ENCODE peak calls at places on chromosome 14, in ten cellular contexts. X is small intestine, T is NCI-H2081, Y is Daoy, A is GM19239, W is amniotic stem cell, I is Calu3, G is NCI-H1417, O is T-helper 9 cell, H is progenitor cell of endocrine pancreas. C is an unnamed sample.

GRCh38 chr14:69997849-69998248 is 118.6 kb downstream of the SMOC1 start:
- DNase-seq in Y (peak; percentile 91), I (peak; percentile 49), A (no peak), O (no peak), T (peak; percentile 40), W (no peak), H (no peak), G (no peak), X (no peak), C (no peak)

GRCh38 chr14:35807131-35807961 is 1.7 kb downstream of the RALGAPA1 start:
- DNase-seq in H (no peak), T (no peak), G (no peak), O (no peak), A (no peak), I (no peak), W (no peak), Y (no peak), X (no peak), C (no peak)

GRCh38 chr14:49594347-49595089 is 4.2 kb upstream of the LRR1 start:
- DNase-seq in X (peak; percentile 97), T (no peak), O (no peak), W (no peak), I (no peak), H (no peak), G (no peak), Y (no peak), A (no peak), C (no peak)

GRCh38 chr14:69610859-69611263 is 535 bp upstream of the SUSD6 start:
- DNase-seq in Y (peak; percentile 24), W (no peak), G (no peak), X (no peak), H (no peak), A (no peak), O (no peak), T (no peak), I (no peak), C (no peak)

GRCh38 chr14:96592591-96593388 is 90.6 kb downstream of the PAPOLA start:
- DNase-seq in I (peak; percentile 51), Y (peak; percentile 79), W (no peak), A (peak; percentile 75), X (peak; percentile 62), T (no peak), H (peak; percentile 28), G (no peak), O (peak; percentile 39), C (peak; percentile 34)

GRCh38 chr14:70525691-70526090 is 9.1 kb downstream of the ADAM20 start:
- DNase-seq in X (no peak), Y (no peak), A (no peak), I (no peak), W (no peak), G (no peak), O (no peak), H (no peak), T (no peak), C (no peak)

GRCh38 chr14:88962356-88962755 is 137.9 kb downstream of the TTC8 start:
- DNase-seq in G (no peak), W (no peak), Y (no peak), X (no peak), A (no peak), T (no peak), H (no peak), I (no peak), O (no peak), C (no peak)

GRCh38 chr14:92677087-92677668 is 71.2 kb downstream of the LGMN start:
- DNase-seq in I (no peak), W (no peak), T (no peak), X (no peak), G (no peak), Y (no peak), A (peak; percentile 82), H (no peak), O (no peak), C (no peak)

GRCh38 chr14:100063314-100063941 is 1.8 kb upstream of the EVL start:
- DNase-seq in X (peak; percentile 47), A (no peak), T (no peak), W (no peak), Y (no peak), H (no peak), G (no peak), O (no peak), I (no peak), C (no peak)

GRCh38 chr14:61171687-61172086 is 109.5 kb downstream of the TMEM30B start:
- DNase-seq in T (no peak), O (no peak), H (no peak), I (no peak), X (no peak), A (no peak), G (no peak), Y (no peak), W (no peak), C (no peak)

GRCh38 chr14:95515523-95516517 is 630 bp downstream of the SYNE3 start:
- DNase-seq in Y (peak; percentile 78), X (peak; percentile 48), I (peak; percentile 66), O (peak; percentile 82), W (no peak), T (peak; percentile 56), H (peak; percentile 55), A (peak; percentile 84), G (peak; percentile 78), C (no peak)

GRCh38 chr14:72852194-72852593 is 41.7 kb downstream of the DPF3 start:
- DNase-seq in X (no peak), Y (no peak), H (no peak), G (no peak), W (no peak), O (no peak), I (no peak), T (no peak), A (no peak), C (no peak)

GRCh38 chr14:89240414-89240813 is 176.6 kb downstream of the FOXN3 start:
- DNase-seq in W (no peak), X (no peak), Y (peak; percentile 35), A (no peak), T (no peak), I (no peak), O (no peak), G (no peak), H (no peak), C (no peak)

GRCh38 chr14:61537567-61538463 is 157.5 kb upstream of the HIF1A start:
- DNase-seq in Y (peak; percentile 75), G (peak; percentile 50), I (peak; percentile 76), T (peak; percentile 12), W (no peak), X (peak; percentile 92), H (no peak), A (no peak), O (no peak), C (peak; percentile 86)

GRCh38 chr14:79552778-79553177 is 658.5 kb downstream of the DIO2 start:
- DNase-seq in T (no peak), O (no peak), H (no peak), A (no peak), Y (no peak), W (no peak), G (no peak), X (peak; percentile 27), I (no peak), C (no peak)

GRCh38 chr14:105528197-105528858 is 1.9 kb downstream of the TMEM121 start:
- DNase-seq in A (peak; percentile 99), G (peak; percentile 81), O (peak; percentile 78), H (peak; percentile 66), I (peak; percentile 85), X (peak; percentile 55), T (peak; percentile 80), Y (peak; percentile 88), W (no peak), C (peak; percentile 77)

GRCh38 chr14:95355422-95355821 is 35.7 kb upstream of the CLMN start:
- DNase-seq in X (no peak), A (no peak), T (no peak), G (no peak), H (no peak), Y (no peak), W (no peak), O (no peak), I (no peak), C (peak; percentile 9)

GRCh38 chr14:91545946-91546716 is 36.0 kb upstream of the PPP4R3A start:
- DNase-seq in Y (no peak), A (no peak), T (no peak), X (no peak), G (peak; percentile 23), I (no peak), W (no peak), O (no peak), H (no peak), C (no peak)

GRCh38 chr14:95043732-95044462 is 113.4 kb downstream of the DICER1 start:
- DNase-seq in T (no peak), X (no peak), A (no peak), O (no peak), I (no peak), G (no peak), H (no peak), Y (no peak), W (no peak), C (no peak)

GRCh38 chr14:61569308-61569707 is 126.0 kb upstream of the HIF1A start:
- DNase-seq in X (no peak), O (no peak), G (no peak), T (no peak), A (no peak), Y (no peak), H (no peak), I (no peak), W (no peak), C (no peak)

GRCh38 chr14:104353921-104354701 is 215.7 kb downstream of the KIF26A start:
- DNase-seq in G (no peak), Y (no peak), I (no peak), O (no peak), T (no peak), H (no peak), X (no peak), A (no peak), W (no peak), C (no peak)

C was measured in mucosa of gallbladder.